ENCODE peak calls at places on chromosomes 6 and 20, in eight cellular contexts. One of them, this sample, is unnamed.

GRCh38 chr6:160178271-160178670 is 56.7 kb downstream of the SLC22A1 start:
- DNase-seq in endodermal cell: no peak
- DNase-seq in psoas muscle: no peak
- DNase-seq in fibroblast of lung: peak; percentile 11
- DNase-seq in IMR-90: no peak
- DNase-seq in cardiac fibroblast: no peak
- DNase-seq in GM12865: no peak
- DNase-seq in thyroid gland: no peak
- DNase-seq in this sample: peak; percentile 24

GRCh38 chr6:14275493-14275851 is 157.9 kb downstream of the CD83 start:
- DNase-seq in endodermal cell: peak; percentile 68
- DNase-seq in psoas muscle: no peak
- DNase-seq in fibroblast of lung: peak; percentile 19
- DNase-seq in IMR-90: peak; percentile 37
- DNase-seq in cardiac fibroblast: peak; percentile 69
- DNase-seq in GM12865: no peak
- DNase-seq in thyroid gland: no peak
- DNase-seq in this sample: no peak

GRCh38 chr6:1055015-1055921 is 256.6 kb upstream of the FOXQ1 start:
- DNase-seq in endodermal cell: peak; percentile 66
- DNase-seq in psoas muscle: no peak
- DNase-seq in fibroblast of lung: no peak
- DNase-seq in IMR-90: no peak
- DNase-seq in cardiac fibroblast: no peak
- DNase-seq in GM12865: no peak
- DNase-seq in thyroid gland: no peak
- DNase-seq in this sample: no peak

GRCh38 chr6:141029908-141030307 is 1102.8 kb upstream of the GJE1 start:
- DNase-seq in endodermal cell: no peak
- DNase-seq in psoas muscle: no peak
- DNase-seq in fibroblast of lung: no peak
- DNase-seq in IMR-90: no peak
- DNase-seq in cardiac fibroblast: no peak
- DNase-seq in GM12865: no peak
- DNase-seq in thyroid gland: peak; percentile 13
- DNase-seq in this sample: no peak

GRCh38 chr6:132749111-132749510 is 8.6 kb downstream of the VNN2 start:
- DNase-seq in endodermal cell: no peak
- DNase-seq in psoas muscle: no peak
- DNase-seq in fibroblast of lung: peak; percentile 80
- DNase-seq in IMR-90: peak; percentile 58
- DNase-seq in cardiac fibroblast: peak; percentile 24
- DNase-seq in GM12865: peak; percentile 11
- DNase-seq in thyroid gland: no peak
- DNase-seq in this sample: peak; percentile 63

GRCh38 chr6:151847064-151847463 is 39.6 kb downstream of the ESR1 start:
- DNase-seq in endodermal cell: peak; percentile 86
- DNase-seq in psoas muscle: no peak
- DNase-seq in fibroblast of lung: peak; percentile 24
- DNase-seq in IMR-90: peak; percentile 4
- DNase-seq in cardiac fibroblast: peak; percentile 59
- DNase-seq in GM12865: peak; percentile 29
- DNase-seq in thyroid gland: peak; percentile 13
- DNase-seq in this sample: peak; percentile 60

GRCh38 chr6:116352515-116353471 is 18.0 kb upstream of the DSE start:
- DNase-seq in endodermal cell: no peak
- DNase-seq in psoas muscle: no peak
- DNase-seq in fibroblast of lung: peak; percentile 80
- DNase-seq in IMR-90: peak; percentile 63
- DNase-seq in cardiac fibroblast: peak; percentile 53
- DNase-seq in GM12865: peak; percentile 56
- DNase-seq in thyroid gland: no peak
- DNase-seq in this sample: peak; percentile 84

GRCh38 chr6:44219053-44219814 is 2.5 kb downstream of the MYMX start:
- DNase-seq in endodermal cell: peak; percentile 97
- DNase-seq in psoas muscle: peak; percentile 90
- DNase-seq in fibroblast of lung: peak; percentile 63
- DNase-seq in IMR-90: peak; percentile 55
- DNase-seq in cardiac fibroblast: peak; percentile 71
- DNase-seq in GM12865: peak; percentile 86
- DNase-seq in thyroid gland: peak; percentile 92
- DNase-seq in this sample: peak; percentile 83

GRCh38 chr20:38969708-38970107 is 7.6 kb downstream of the DHX35 start:
- DNase-seq in endodermal cell: no peak
- DNase-seq in psoas muscle: no peak
- DNase-seq in fibroblast of lung: no peak
- DNase-seq in IMR-90: no peak
- DNase-seq in cardiac fibroblast: no peak
- DNase-seq in GM12865: no peak
- DNase-seq in thyroid gland: no peak
- DNase-seq in this sample: peak; percentile 35

GRCh38 chr6:157063176-157063934 is 260.0 kb downstream of the TMEM242 start:
- DNase-seq in endodermal cell: no peak
- DNase-seq in psoas muscle: no peak
- DNase-seq in fibroblast of lung: no peak
- DNase-seq in IMR-90: no peak
- DNase-seq in cardiac fibroblast: no peak
- DNase-seq in GM12865: no peak
- DNase-seq in thyroid gland: no peak
- DNase-seq in this sample: no peak

GRCh38 chr6:72739368-72739779 is 117.5 kb downstream of the KCNQ5 start:
- DNase-seq in endodermal cell: no peak
- DNase-seq in psoas muscle: no peak
- DNase-seq in fibroblast of lung: no peak
- DNase-seq in IMR-90: no peak
- DNase-seq in cardiac fibroblast: no peak
- DNase-seq in GM12865: peak; percentile 72
- DNase-seq in thyroid gland: no peak
- DNase-seq in this sample: no peak

GRCh38 chr6:104908031-104908430 is 48.3 kb upstream of the HACE1 start:
- DNase-seq in endodermal cell: no peak
- DNase-seq in psoas muscle: no peak
- DNase-seq in fibroblast of lung: no peak
- DNase-seq in IMR-90: peak; percentile 1
- DNase-seq in cardiac fibroblast: no peak
- DNase-seq in GM12865: no peak
- DNase-seq in thyroid gland: no peak
- DNase-seq in this sample: no peak

GRCh38 chr6:90584636-90585255 is 2.1 kb downstream of the MAP3K7 start:
- DNase-seq in endodermal cell: no peak
- DNase-seq in psoas muscle: no peak
- DNase-seq in fibroblast of lung: no peak
- DNase-seq in IMR-90: peak; percentile 61
- DNase-seq in cardiac fibroblast: no peak
- DNase-seq in GM12865: peak; percentile 38
- DNase-seq in thyroid gland: no peak
- DNase-seq in this sample: peak; percentile 16
- H3K4me3 ChIP-seq in endodermal cell: peak overlapping the region; percentile 83
- H3K4me3 ChIP-seq in psoas muscle: peak overlapping the region; percentile 93
- H3K4me3 ChIP-seq in fibroblast of lung: peak overlapping the region; percentile 96
- H3K4me3 ChIP-seq in IMR-90: peak overlapping the region; percentile 25
- H3K4me3 ChIP-seq in cardiac fibroblast: no peak overlapping the region
- H3K4me3 ChIP-seq in GM12865: peak overlapping the region; percentile 79
- H3K4me3 ChIP-seq in thyroid gland: no peak overlapping the region
- H3K4me3 ChIP-seq in this sample: peak overlapping the region; percentile 60

GRCh38 chr6:134316733-134317431 is 1.0 kb downstream of the SGK1 start:
- DNase-seq in endodermal cell: no peak
- DNase-seq in psoas muscle: no peak
- DNase-seq in fibroblast of lung: no peak
- DNase-seq in IMR-90: no peak
- DNase-seq in cardiac fibroblast: no peak
- DNase-seq in GM12865: no peak
- DNase-seq in thyroid gland: no peak
- DNase-seq in this sample: no peak

GRCh38 chr6:134315974-134316391 is 1.9 kb downstream of the SGK1 start:
- DNase-seq in endodermal cell: no peak
- DNase-seq in psoas muscle: no peak
- DNase-seq in fibroblast of lung: no peak
- DNase-seq in IMR-90: no peak
- DNase-seq in cardiac fibroblast: no peak
- DNase-seq in GM12865: peak; percentile 13
- DNase-seq in thyroid gland: peak; percentile 27
- DNase-seq in this sample: no peak

GRCh38 chr6:134318396-134319281 is 727 bp upstream of the SGK1 start:
- DNase-seq in endodermal cell: no peak
- DNase-seq in psoas muscle: no peak
- DNase-seq in fibroblast of lung: no peak
- DNase-seq in IMR-90: no peak
- DNase-seq in cardiac fibroblast: no peak
- DNase-seq in GM12865: no peak
- DNase-seq in thyroid gland: no peak
- DNase-seq in this sample: no peak

GRCh38 chr6:134315189-134315588 is 2.7 kb downstream of the SGK1 start:
- DNase-seq in endodermal cell: no peak
- DNase-seq in psoas muscle: no peak
- DNase-seq in fibroblast of lung: no peak
- DNase-seq in IMR-90: no peak
- DNase-seq in cardiac fibroblast: no peak
- DNase-seq in GM12865: no peak
- DNase-seq in thyroid gland: no peak
- DNase-seq in this sample: no peak

GRCh38 chr6:134317471-134318131 is at the start of gene SGK1:
- DNase-seq in endodermal cell: peak; percentile 84
- DNase-seq in psoas muscle: no peak
- DNase-seq in fibroblast of lung: peak; percentile 58
- DNase-seq in IMR-90: peak; percentile 49
- DNase-seq in cardiac fibroblast: peak; percentile 72
- DNase-seq in GM12865: no peak
- DNase-seq in thyroid gland: peak; percentile 71
- DNase-seq in this sample: peak; percentile 67
- TF ChIP-seq CTCF in endodermal cell: peak; percentile 43
- TF ChIP-seq CTCF in psoas muscle: no peak
- TF ChIP-seq CTCF in fibroblast of lung: no peak
- TF ChIP-seq CTCF in IMR-90: peak; percentile 3
- TF ChIP-seq CTCF in cardiac fibroblast: no peak
- TF ChIP-seq CTCF in GM12865: no peak
- TF ChIP-seq CTCF in thyroid gland: no peak
- TF ChIP-seq CTCF in this sample: no peak

DNA sequence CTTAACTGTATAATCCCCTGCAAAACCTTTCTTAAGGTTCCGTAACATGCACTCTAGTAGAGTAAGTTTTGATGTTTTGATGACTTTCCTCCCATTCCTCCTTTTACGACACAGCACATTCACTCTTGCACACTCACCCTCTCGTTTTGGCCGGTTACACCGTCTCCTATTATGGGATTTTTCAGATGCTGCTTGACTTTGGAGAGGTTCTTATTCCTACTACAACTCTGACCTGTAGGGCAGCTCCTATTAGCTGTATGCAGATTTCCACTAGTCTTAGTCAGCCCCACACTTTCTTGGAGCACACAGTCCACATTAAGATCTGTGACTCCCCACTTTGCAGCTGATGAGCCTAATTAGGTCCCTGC is 223.7 kb upstream of the SYNCRIP start:
- DNase-seq in endodermal cell: no peak
- DNase-seq in psoas muscle: no peak
- DNase-seq in fibroblast of lung: peak; percentile 62
- DNase-seq in IMR-90: peak; percentile 36
- DNase-seq in cardiac fibroblast: peak; percentile 32
- DNase-seq in GM12865: no peak
- DNase-seq in thyroid gland: no peak
- DNase-seq in this sample: no peak
- H3K4me3 ChIP-seq in endodermal cell: no peak overlapping the region
- H3K4me3 ChIP-seq in psoas muscle: peak overlapping the region; percentile 55
- H3K4me3 ChIP-seq in fibroblast of lung: peak overlapping the region; percentile 63
- H3K4me3 ChIP-seq in IMR-90: peak overlapping the region; percentile 58
- H3K4me3 ChIP-seq in cardiac fibroblast: peak overlapping the region; percentile 37
- H3K4me3 ChIP-seq in GM12865: no peak overlapping the region
- H3K4me3 ChIP-seq in thyroid gland: peak overlapping the region; percentile 26
- H3K4me3 ChIP-seq in this sample: peak overlapping the region; percentile 62

DNA sequence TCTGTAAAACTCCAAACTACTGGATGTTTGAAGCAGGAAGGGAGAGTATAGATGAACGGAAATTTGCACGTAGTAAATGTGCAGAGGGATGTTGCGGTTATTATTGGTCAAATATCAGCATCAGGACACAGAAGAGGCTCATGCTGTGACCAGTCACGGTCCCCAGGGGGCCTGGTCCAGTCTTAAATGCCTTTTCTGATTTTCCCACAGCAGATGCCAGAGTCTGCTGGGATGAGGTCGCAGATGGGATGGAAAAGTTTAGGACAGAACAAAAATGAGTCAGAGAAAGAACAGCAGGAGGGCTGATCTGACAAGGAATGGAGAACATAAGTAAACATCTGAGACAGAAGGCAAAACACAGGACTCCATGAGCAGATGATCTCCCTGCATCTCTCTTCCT is 11.7 kb upstream of the SIRPG start:
- DNase-seq in endodermal cell: no peak
- DNase-seq in psoas muscle: no peak
- DNase-seq in fibroblast of lung: no peak
- DNase-seq in IMR-90: no peak
- DNase-seq in cardiac fibroblast: no peak
- DNase-seq in GM12865: no peak
- DNase-seq in thyroid gland: no peak
- DNase-seq in this sample: peak; percentile 4
- TF ChIP-seq CTCF in endodermal cell: no peak
- TF ChIP-seq CTCF in psoas muscle: no peak
- TF ChIP-seq CTCF in fibroblast of lung: no peak
- TF ChIP-seq CTCF in IMR-90: no peak
- TF ChIP-seq CTCF in cardiac fibroblast: no peak
- TF ChIP-seq CTCF in GM12865: no peak
- TF ChIP-seq CTCF in thyroid gland: no peak
- TF ChIP-seq CTCF in this sample: no peak

GRCh38 chr6:108781419-108782110 is 66.7 kb upstream of the ARMC2 start:
- DNase-seq in endodermal cell: peak; percentile 77
- DNase-seq in psoas muscle: no peak
- DNase-seq in fibroblast of lung: peak; percentile 39
- DNase-seq in IMR-90: peak; percentile 12
- DNase-seq in cardiac fibroblast: no peak
- DNase-seq in GM12865: no peak
- DNase-seq in thyroid gland: peak; percentile 24
- DNase-seq in this sample: no peak
- H3K4me3 ChIP-seq in endodermal cell: peak overlapping the region; percentile 85
- H3K4me3 ChIP-seq in psoas muscle: peak overlapping the region; percentile 65
- H3K4me3 ChIP-seq in fibroblast of lung: peak overlapping the region; percentile 68
- H3K4me3 ChIP-seq in IMR-90: peak overlapping the region; percentile 53
- H3K4me3 ChIP-seq in cardiac fibroblast: peak overlapping the region; percentile 39
- H3K4me3 ChIP-seq in GM12865: no peak overlapping the region
- H3K4me3 ChIP-seq in thyroid gland: peak overlapping the region; percentile 57
- H3K4me3 ChIP-seq in this sample: peak overlapping the region; percentile 66

GRCh38 chr20:50512323-50512722 is 2.1 kb downstream of the PTPN1 start:
- DNase-seq in endodermal cell: no peak
- DNase-seq in psoas muscle: no peak
- DNase-seq in fibroblast of lung: no peak
- DNase-seq in IMR-90: no peak
- DNase-seq in cardiac fibroblast: no peak
- DNase-seq in GM12865: no peak
- DNase-seq in thyroid gland: no peak
- DNase-seq in this sample: no peak

GRCh38 chr20:50510706-50511401 is 671 bp downstream of the PTPN1 start:
- DNase-seq in endodermal cell: no peak
- DNase-seq in psoas muscle: peak; percentile 66
- DNase-seq in fibroblast of lung: no peak
- DNase-seq in IMR-90: no peak
- DNase-seq in cardiac fibroblast: no peak
- DNase-seq in GM12865: no peak
- DNase-seq in thyroid gland: no peak
- DNase-seq in this sample: no peak

GRCh38 chr20:50513169-50514034 is 3.2 kb downstream of the PTPN1 start:
- DNase-seq in endodermal cell: no peak
- DNase-seq in psoas muscle: no peak
- DNase-seq in fibroblast of lung: peak; percentile 70
- DNase-seq in IMR-90: peak; percentile 80
- DNase-seq in cardiac fibroblast: peak; percentile 70
- DNase-seq in GM12865: peak; percentile 43
- DNase-seq in thyroid gland: no peak
- DNase-seq in this sample: peak; percentile 70

GRCh38 chr20:50508171-50508761 is 1.9 kb upstream of the PTPN1 start:
- DNase-seq in endodermal cell: peak; percentile 68
- DNase-seq in psoas muscle: no peak
- DNase-seq in fibroblast of lung: no peak
- DNase-seq in IMR-90: no peak
- DNase-seq in cardiac fibroblast: no peak
- DNase-seq in GM12865: no peak
- DNase-seq in thyroid gland: no peak
- DNase-seq in this sample: no peak

GRCh38 chr20:50509923-50510705 is at the start of gene PTPN1:
- DNase-seq in endodermal cell: peak; percentile 99
- DNase-seq in psoas muscle: peak; percentile 99
- DNase-seq in fibroblast of lung: peak; percentile 99
- DNase-seq in IMR-90: peak; percentile 99
- DNase-seq in cardiac fibroblast: peak; percentile 99
- DNase-seq in GM12865: peak; percentile 99
- DNase-seq in thyroid gland: peak; percentile 99
- DNase-seq in this sample: peak; percentile 99
- TF ChIP-seq CTCF in endodermal cell: no peak
- TF ChIP-seq CTCF in psoas muscle: no peak
- TF ChIP-seq CTCF in fibroblast of lung: no peak
- TF ChIP-seq CTCF in IMR-90: peak; percentile 13
- TF ChIP-seq CTCF in cardiac fibroblast: peak; percentile 29
- TF ChIP-seq CTCF in GM12865: no peak
- TF ChIP-seq CTCF in thyroid gland: no peak
- TF ChIP-seq CTCF in this sample: no peak

This sample was measured in fibroblast of villous mesenchyme.